ENCODE peak calls at places on chromosomes 4 and X, in nine cellular contexts. One of them, this sample, is unnamed.

GRCh38 chr4:120452006-120452405 is 385.4 kb upstream of the MAD2L1 start:
- DNase-seq in lower lobe of right lung: no peak
- DNase-seq in HL-60: no peak
- DNase-seq in neural crest cell: no peak
- DNase-seq in sigmoid colon: no peak
- DNase-seq in GM20000: no peak
- DNase-seq in gastrocnemius medialis: no peak
- DNase-seq in mammary epithelial cell: no peak
- DNase-seq in hepatocyte: no peak
- DNase-seq in this sample: no peak

GRCh38 chr4:122099896-122100295 is 52.2 kb upstream of the BLTP1 start:
- DNase-seq in lower lobe of right lung: no peak
- DNase-seq in HL-60: no peak
- DNase-seq in neural crest cell: no peak
- DNase-seq in sigmoid colon: no peak
- DNase-seq in GM20000: no peak
- DNase-seq in gastrocnemius medialis: no peak
- DNase-seq in mammary epithelial cell: no peak
- DNase-seq in hepatocyte: no peak
- DNase-seq in this sample: no peak

GRCh38 chr4:104210420-104210819 is 284.3 kb downstream of the CXXC4 start:
- DNase-seq in lower lobe of right lung: no peak
- DNase-seq in HL-60: no peak
- DNase-seq in neural crest cell: no peak
- DNase-seq in sigmoid colon: no peak
- DNase-seq in GM20000: no peak
- DNase-seq in gastrocnemius medialis: no peak
- DNase-seq in mammary epithelial cell: no peak
- DNase-seq in hepatocyte: no peak
- DNase-seq in this sample: no peak

GRCh38 chr4:83431200-83431599 is 24.4 kb downstream of the HELQ start:
- DNase-seq in lower lobe of right lung: no peak
- DNase-seq in HL-60: no peak
- DNase-seq in neural crest cell: no peak
- DNase-seq in sigmoid colon: no peak
- DNase-seq in GM20000: no peak
- DNase-seq in gastrocnemius medialis: no peak
- DNase-seq in mammary epithelial cell: no peak
- DNase-seq in hepatocyte: no peak
- DNase-seq in this sample: no peak

GRCh38 chrX:133580630-133581029 is 165.3 kb upstream of the GPC4 start:
- DNase-seq in lower lobe of right lung: no peak
- DNase-seq in HL-60: no peak
- DNase-seq in neural crest cell: no peak
- DNase-seq in sigmoid colon: no peak
- DNase-seq in GM20000: no peak
- DNase-seq in gastrocnemius medialis: no peak
- DNase-seq in mammary epithelial cell: no peak
- DNase-seq in hepatocyte: no peak
- DNase-seq in this sample: no peak

GRCh38 chr4:128570380-128570779 is 239.1 kb upstream of the JADE1 start:
- DNase-seq in lower lobe of right lung: peak; percentile 58
- DNase-seq in HL-60: peak; percentile 72
- DNase-seq in neural crest cell: no peak
- DNase-seq in sigmoid colon: peak; percentile 83
- DNase-seq in GM20000: no peak
- DNase-seq in gastrocnemius medialis: peak; percentile 55
- DNase-seq in mammary epithelial cell: peak; percentile 40
- DNase-seq in hepatocyte: no peak
- DNase-seq in this sample: no peak

GRCh38 chr4:28073860-28074555 is 1213.4 kb downstream of the STIM2 start:
- DNase-seq in lower lobe of right lung: no peak
- DNase-seq in HL-60: no peak
- DNase-seq in neural crest cell: no peak
- DNase-seq in sigmoid colon: no peak
- DNase-seq in GM20000: no peak
- DNase-seq in gastrocnemius medialis: no peak
- DNase-seq in mammary epithelial cell: no peak
- DNase-seq in hepatocyte: no peak
- DNase-seq in this sample: no peak

GRCh38 chr4:74449571-74450297 is 4.8 kb downstream of the AREG start:
- DNase-seq in lower lobe of right lung: no peak
- DNase-seq in HL-60: no peak
- DNase-seq in neural crest cell: no peak
- DNase-seq in sigmoid colon: no peak
- DNase-seq in GM20000: no peak
- DNase-seq in gastrocnemius medialis: no peak
- DNase-seq in mammary epithelial cell: peak; percentile 69
- DNase-seq in hepatocyte: no peak
- DNase-seq in this sample: no peak

GRCh38 chr4:129545599-129546278 is 449.8 kb downstream of the C4orf33 start:
- DNase-seq in lower lobe of right lung: peak; percentile 73
- DNase-seq in HL-60: no peak
- DNase-seq in neural crest cell: no peak
- DNase-seq in sigmoid colon: peak; percentile 91
- DNase-seq in GM20000: no peak
- DNase-seq in gastrocnemius medialis: peak; percentile 32
- DNase-seq in mammary epithelial cell: peak; percentile 29
- DNase-seq in hepatocyte: peak; percentile 49
- DNase-seq in this sample: no peak

GRCh38 chrX:87337267-87337666 is 180.3 kb upstream of the KLHL4 start:
- DNase-seq in lower lobe of right lung: no peak
- DNase-seq in HL-60: no peak
- DNase-seq in neural crest cell: no peak
- DNase-seq in sigmoid colon: no peak
- DNase-seq in GM20000: no peak
- DNase-seq in gastrocnemius medialis: no peak
- DNase-seq in mammary epithelial cell: no peak
- DNase-seq in hepatocyte: no peak
- DNase-seq in this sample: no peak

DNA sequence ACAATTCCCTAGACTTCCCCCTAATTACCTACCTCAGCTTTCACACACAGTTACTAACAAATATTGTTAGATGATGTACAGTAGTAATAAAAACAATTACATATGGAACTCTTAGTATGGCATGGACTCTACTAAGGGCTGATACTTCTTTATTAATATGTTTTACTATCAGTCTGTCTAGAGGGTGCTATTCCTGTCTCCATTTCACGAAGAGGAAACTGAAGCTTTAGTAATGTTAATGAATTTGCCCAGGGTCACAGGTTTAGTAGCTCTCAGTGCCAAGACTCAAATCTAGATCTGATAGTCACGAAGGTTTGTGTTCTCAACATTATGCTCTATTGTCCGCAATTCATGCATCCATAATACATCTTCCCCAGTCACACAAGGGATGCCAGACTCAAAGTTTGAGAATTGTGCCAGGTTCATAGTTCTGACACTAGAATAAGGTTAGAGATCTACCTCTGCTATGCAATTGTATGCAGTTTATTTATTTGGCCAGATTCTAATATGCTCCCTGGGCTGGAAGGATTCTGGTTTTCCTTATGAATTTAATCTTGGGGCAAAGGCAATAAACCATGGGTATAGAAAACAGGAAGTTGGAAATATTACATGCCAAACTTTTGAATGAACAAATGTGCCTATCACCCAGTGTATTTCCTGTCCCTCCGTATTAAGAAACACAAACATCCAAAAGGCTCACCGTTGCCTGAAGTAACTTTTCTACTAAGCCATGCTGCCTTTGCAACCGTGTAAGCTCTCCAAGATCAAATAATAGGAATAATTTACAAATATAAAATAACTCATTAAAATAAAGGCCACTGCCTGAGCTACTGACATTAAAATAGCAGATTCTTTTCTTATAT is 478.5 kb downstream of the INPP4B start:
- DNase-seq in lower lobe of right lung: no peak
- DNase-seq in HL-60: no peak
- DNase-seq in neural crest cell: no peak
- DNase-seq in sigmoid colon: no peak
- DNase-seq in GM20000: no peak
- DNase-seq in gastrocnemius medialis: no peak
- DNase-seq in mammary epithelial cell: no peak
- DNase-seq in hepatocyte: no peak
- DNase-seq in this sample: no peak
- TF ChIP-seq CTCF in lower lobe of right lung: no peak
- TF ChIP-seq CTCF in HL-60: no peak
- TF ChIP-seq CTCF in neural crest cell: no peak
- TF ChIP-seq CTCF in sigmoid colon: no peak
- TF ChIP-seq CTCF in GM20000: no peak
- TF ChIP-seq CTCF in gastrocnemius medialis: no peak
- TF ChIP-seq CTCF in mammary epithelial cell: no peak
- TF ChIP-seq CTCF in hepatocyte: no peak
- TF ChIP-seq CTCF in this sample: no peak

DNA sequence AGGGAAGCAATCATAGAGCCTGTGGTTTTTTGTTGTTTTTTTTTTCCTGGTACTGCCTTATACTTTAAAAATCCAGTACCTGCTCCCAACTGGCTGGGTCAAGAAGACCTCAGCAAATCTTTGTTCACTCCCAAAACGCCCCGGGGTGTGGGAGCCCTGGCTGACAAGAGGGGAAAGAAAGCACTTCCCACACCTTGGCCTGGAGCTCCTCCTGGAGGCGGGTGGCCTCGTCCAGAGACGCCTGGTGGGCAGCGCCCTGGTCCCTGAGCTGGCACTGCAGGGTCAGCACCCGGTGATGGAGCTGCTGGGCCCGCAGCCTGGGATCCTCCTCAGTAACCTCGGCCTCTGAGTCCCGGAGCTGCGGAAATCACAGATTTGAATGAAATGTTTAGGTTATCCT is 38.2 kb downstream of the C4orf50 start:
- DNase-seq in lower lobe of right lung: no peak
- DNase-seq in HL-60: no peak
- DNase-seq in neural crest cell: peak; percentile 41
- DNase-seq in sigmoid colon: no peak
- DNase-seq in GM20000: no peak
- DNase-seq in gastrocnemius medialis: no peak
- DNase-seq in mammary epithelial cell: peak; percentile 4
- DNase-seq in hepatocyte: no peak
- DNase-seq in this sample: peak; percentile 77
- TF ChIP-seq CTCF in lower lobe of right lung: peak; percentile 60
- TF ChIP-seq CTCF in HL-60: no peak
- TF ChIP-seq CTCF in neural crest cell: peak; percentile 57
- TF ChIP-seq CTCF in sigmoid colon: no peak
- TF ChIP-seq CTCF in GM20000: no peak
- TF ChIP-seq CTCF in gastrocnemius medialis: no peak
- TF ChIP-seq CTCF in mammary epithelial cell: peak; percentile 12
- TF ChIP-seq CTCF in hepatocyte: peak; percentile 34
- TF ChIP-seq CTCF in this sample: no peak

GRCh38 chr4:3477750-3478430 is 14.8 kb downstream of the DOK7 start:
- DNase-seq in lower lobe of right lung: no peak
- DNase-seq in HL-60: no peak
- DNase-seq in neural crest cell: no peak
- DNase-seq in sigmoid colon: no peak
- DNase-seq in GM20000: no peak
- DNase-seq in gastrocnemius medialis: no peak
- DNase-seq in mammary epithelial cell: no peak
- DNase-seq in hepatocyte: no peak
- DNase-seq in this sample: no peak

GRCh38 chr4:3476936-3477749 is 14.0 kb downstream of the DOK7 start:
- DNase-seq in lower lobe of right lung: no peak
- DNase-seq in HL-60: no peak
- DNase-seq in neural crest cell: no peak
- DNase-seq in sigmoid colon: no peak
- DNase-seq in GM20000: no peak
- DNase-seq in gastrocnemius medialis: no peak
- DNase-seq in mammary epithelial cell: no peak
- DNase-seq in hepatocyte: no peak
- DNase-seq in this sample: no peak

GRCh38 chr4:3475713-3476260 is 12.7 kb downstream of the DOK7 start:
- DNase-seq in lower lobe of right lung: no peak
- DNase-seq in HL-60: no peak
- DNase-seq in neural crest cell: no peak
- DNase-seq in sigmoid colon: no peak
- DNase-seq in GM20000: no peak
- DNase-seq in gastrocnemius medialis: peak; percentile 18
- DNase-seq in mammary epithelial cell: no peak
- DNase-seq in hepatocyte: no peak
- DNase-seq in this sample: no peak

GRCh38 chr4:3475041-3475712 is 12.1 kb downstream of the DOK7 start:
- DNase-seq in lower lobe of right lung: peak; percentile 42
- DNase-seq in HL-60: no peak
- DNase-seq in neural crest cell: no peak
- DNase-seq in sigmoid colon: no peak
- DNase-seq in GM20000: no peak
- DNase-seq in gastrocnemius medialis: peak; percentile 22
- DNase-seq in mammary epithelial cell: no peak
- DNase-seq in hepatocyte: no peak
- DNase-seq in this sample: no peak

GRCh38 chr4:3476341-3476747 is 13.2 kb downstream of the DOK7 start:
- DNase-seq in lower lobe of right lung: peak; percentile 41
- DNase-seq in HL-60: no peak
- DNase-seq in neural crest cell: no peak
- DNase-seq in sigmoid colon: no peak
- DNase-seq in GM20000: no peak
- DNase-seq in gastrocnemius medialis: peak; percentile 30
- DNase-seq in mammary epithelial cell: no peak
- DNase-seq in hepatocyte: no peak
- DNase-seq in this sample: no peak
- TF ChIP-seq CTCF in lower lobe of right lung: no peak
- TF ChIP-seq CTCF in HL-60: no peak
- TF ChIP-seq CTCF in neural crest cell: no peak
- TF ChIP-seq CTCF in sigmoid colon: no peak
- TF ChIP-seq CTCF in GM20000: no peak
- TF ChIP-seq CTCF in gastrocnemius medialis: no peak
- TF ChIP-seq CTCF in mammary epithelial cell: no peak
- TF ChIP-seq CTCF in hepatocyte: no peak
- TF ChIP-seq CTCF in this sample: no peak

GRCh38 chrX:71657267-71657666 is 10.1 kb upstream of the LOC101059915 start:
- DNase-seq in lower lobe of right lung: no peak
- DNase-seq in HL-60: no peak
- DNase-seq in neural crest cell: no peak
- DNase-seq in sigmoid colon: no peak
- DNase-seq in GM20000: no peak
- DNase-seq in gastrocnemius medialis: no peak
- DNase-seq in mammary epithelial cell: no peak
- DNase-seq in hepatocyte: no peak
- DNase-seq in this sample: no peak

GRCh38 chrX:71661919-71662318 is 5.4 kb upstream of the LOC101059915 start:
- DNase-seq in lower lobe of right lung: no peak
- DNase-seq in HL-60: no peak
- DNase-seq in neural crest cell: no peak
- DNase-seq in sigmoid colon: no peak
- DNase-seq in GM20000: no peak
- DNase-seq in gastrocnemius medialis: no peak
- DNase-seq in mammary epithelial cell: no peak
- DNase-seq in hepatocyte: no peak
- DNase-seq in this sample: no peak

GRCh38 chrX:71659342-71659741 is 8.0 kb upstream of the LOC101059915 start:
- DNase-seq in lower lobe of right lung: no peak
- DNase-seq in HL-60: no peak
- DNase-seq in neural crest cell: no peak
- DNase-seq in sigmoid colon: no peak
- DNase-seq in GM20000: no peak
- DNase-seq in gastrocnemius medialis: no peak
- DNase-seq in mammary epithelial cell: no peak
- DNase-seq in hepatocyte: no peak
- DNase-seq in this sample: no peak

GRCh38 chrX:71659959-71660358 is 7.4 kb upstream of the LOC101059915 start:
- DNase-seq in lower lobe of right lung: no peak
- DNase-seq in HL-60: no peak
- DNase-seq in neural crest cell: no peak
- DNase-seq in sigmoid colon: no peak
- DNase-seq in GM20000: no peak
- DNase-seq in gastrocnemius medialis: no peak
- DNase-seq in mammary epithelial cell: no peak
- DNase-seq in hepatocyte: no peak
- DNase-seq in this sample: no peak

GRCh38 chrX:71660562-71661416 is 6.6 kb upstream of the LOC101059915 start:
- DNase-seq in lower lobe of right lung: no peak
- DNase-seq in HL-60: no peak
- DNase-seq in neural crest cell: no peak
- DNase-seq in sigmoid colon: no peak
- DNase-seq in GM20000: no peak
- DNase-seq in gastrocnemius medialis: no peak
- DNase-seq in mammary epithelial cell: peak; percentile 31
- DNase-seq in hepatocyte: no peak
- DNase-seq in this sample: no peak
- TF ChIP-seq CTCF in lower lobe of right lung: no peak
- TF ChIP-seq CTCF in HL-60: no peak
- TF ChIP-seq CTCF in neural crest cell: no peak
- TF ChIP-seq CTCF in sigmoid colon: no peak
- TF ChIP-seq CTCF in GM20000: no peak
- TF ChIP-seq CTCF in gastrocnemius medialis: no peak
- TF ChIP-seq CTCF in mammary epithelial cell: no peak
- TF ChIP-seq CTCF in hepatocyte: no peak
- TF ChIP-seq CTCF in this sample: no peak